ENCODE peak calls at places on chromosomes 6 and 20, in ten cellular contexts. W is NAMALWA, S is amniotic stem cell, I is EL, R is omental fat pad, B is NCI-H524, F is H54, X is LoVo, M is KBM-7, P is GM13977. V is an unnamed sample.

GRCh38 chr20:22801528-22801927 is 217.2 kb upstream of the FOXA2 start:
- DNase-seq in W (no peak), S (no peak), I (peak; percentile 19), R (no peak), B (no peak), F (no peak), X (no peak), M (no peak), P (no peak), V (no peak)

GRCh38 chr6:105675715-105676397 is 273.0 kb upstream of the PREP start:
- DNase-seq in W (no peak), S (peak; percentile 39), I (peak; percentile 90), R (no peak), B (no peak), F (peak; percentile 46), X (peak; percentile 54), M (no peak), P (peak; percentile 19), V (peak; percentile 4)

GRCh38 chr20:24703284-24703610 is 233.8 kb downstream of the SYNDIG1 start:
- DNase-seq in W (no peak), S (no peak), I (no peak), R (no peak), B (no peak), F (no peak), X (no peak), M (no peak), P (no peak), V (no peak)

GRCh38 chr6:142842423-142843261 is 102.3 kb downstream of the HIVEP2 start:
- DNase-seq in W (peak; percentile 62), S (no peak), I (peak; percentile 78), R (no peak), B (no peak), F (no peak), X (no peak), M (no peak), P (peak; percentile 25), V (peak; percentile 49)

GRCh38 chr20:57047281-57048026 is 219.0 kb downstream of the BMP7 start:
- DNase-seq in W (peak; percentile 36), S (no peak), I (no peak), R (no peak), B (no peak), F (no peak), X (no peak), M (no peak), P (no peak), V (peak; percentile 86)

GRCh38 chr6:16472349-16473069 is 234.1 kb downstream of the GMPR start:
- DNase-seq in W (no peak), S (peak; percentile 25), I (peak; percentile 69), R (no peak), B (no peak), F (no peak), X (no peak), M (no peak), P (no peak), V (peak; percentile 4)

GRCh38 chr20:1265226-1265915 is 723 bp upstream of the SNPH start:
- DNase-seq in W (no peak), S (no peak), I (peak; percentile 8), R (no peak), B (no peak), F (no peak), X (no peak), M (no peak), P (no peak), V (no peak)

GRCh38 chr20:11919046-11919445 is 1.4 kb downstream of the BTBD3 start:
- DNase-seq in W (peak; percentile 10), S (no peak), I (no peak), R (no peak), B (peak; percentile 96), F (no peak), X (no peak), M (peak; percentile 19), P (no peak), V (no peak)

GRCh38 chr20:32050851-32051556 is 1.0 kb upstream of the HCK start:
- DNase-seq in W (no peak), S (no peak), I (no peak), R (no peak), B (no peak), F (no peak), X (no peak), M (peak; percentile 85), P (no peak), V (no peak)

GRCh38 chr6:164252952-164253351 is 838.4 kb downstream of the QKI start:
- DNase-seq in W (no peak), S (no peak), I (no peak), R (no peak), B (no peak), F (no peak), X (no peak), M (peak; percentile 0), P (no peak), V (no peak)

GRCh38 chr6:27617700-27618689 is 145.1 kb upstream of the ZNF184 start:
- DNase-seq in W (peak; percentile 21), S (peak; percentile 14), I (peak; percentile 63), R (no peak), B (peak; percentile 57), F (no peak), X (peak; percentile 46), M (no peak), P (peak; percentile 40), V (peak; percentile 78)

GRCh38 chr20:41142241-41142640 is 4.9 kb downstream of the PLCG1 start:
- DNase-seq in W (no peak), S (no peak), I (no peak), R (no peak), B (no peak), F (no peak), X (no peak), M (no peak), P (no peak), V (no peak)

GRCh38 chr6:105322499-105323231 is 80.2 kb downstream of the PREP start:
- DNase-seq in W (no peak), S (no peak), I (no peak), R (no peak), B (no peak), F (no peak), X (no peak), M (no peak), P (no peak), V (no peak)

GRCh38 chr6:64505312-64505711 is 869.7 kb downstream of the PHF3 start:
- DNase-seq in W (peak; percentile 53), S (no peak), I (no peak), R (no peak), B (no peak), F (peak; percentile 9), X (no peak), M (peak; percentile 42), P (peak; percentile 27), V (peak; percentile 38)

GRCh38 chr6:20582586-20583446 is 48.6 kb downstream of the CDKAL1 start:
- DNase-seq in W (no peak), S (no peak), I (no peak), R (no peak), B (no peak), F (no peak), X (no peak), M (no peak), P (peak; percentile 13), V (no peak)

GRCh38 chr20:41386502-41387427 is 20.1 kb upstream of the EMILIN3 start:
- DNase-seq in W (no peak), S (no peak), I (no peak), R (no peak), B (no peak), F (no peak), X (no peak), M (no peak), P (no peak), V (no peak)

GRCh38 chr20:2771631-2772080 is 28.8 kb downstream of the CPXM1 start:
- DNase-seq in W (no peak), S (no peak), I (peak; percentile 36), R (no peak), B (no peak), F (no peak), X (no peak), M (peak; percentile 73), P (peak; percentile 29), V (no peak)

GRCh38 chr6:99995916-99996315 is 1.9 kb upstream of the MCHR2 start:
- DNase-seq in W (no peak), S (no peak), I (no peak), R (no peak), B (no peak), F (no peak), X (no peak), M (no peak), P (no peak), V (no peak)

GRCh38 chr6:143368426-143368825 is 82.1 kb downstream of the ADAT2 start:
- DNase-seq in W (no peak), S (no peak), I (peak; percentile 49), R (no peak), B (no peak), F (no peak), X (no peak), M (peak; percentile 1), P (peak; percentile 50), V (no peak)

V was measured in A549.